ENCODE peak calls at places on chromosomes 7 and 10, in five cellular contexts. One of them, this sample, is unnamed.

GRCh38 chr10:73871295-73871914 is 3.0 kb downstream of the CAMK2G start:
- DNase-seq in mammary epithelial cell: no peak
- DNase-seq in MM.1S: no peak
- DNase-seq in Karpas-422: no peak
- DNase-seq in kidney: no peak
- DNase-seq in this sample: no peak

GRCh38 chr10:74227697-74228424 is 76.8 kb downstream of the ADK start:
- DNase-seq in mammary epithelial cell: peak; percentile 75
- DNase-seq in MM.1S: peak; percentile 42
- DNase-seq in Karpas-422: no peak
- DNase-seq in kidney: no peak
- DNase-seq in this sample: no peak

GRCh38 chr7:29764227-29764626 is 42.1 kb upstream of the WIPF3 start:
- DNase-seq in mammary epithelial cell: no peak
- DNase-seq in MM.1S: no peak
- DNase-seq in Karpas-422: peak; percentile 27
- DNase-seq in kidney: no peak
- DNase-seq in this sample: peak; percentile 20

GRCh38 chr10:129761166-129761565 is 202.9 kb downstream of the EBF3 start:
- DNase-seq in mammary epithelial cell: no peak
- DNase-seq in MM.1S: no peak
- DNase-seq in Karpas-422: no peak
- DNase-seq in kidney: peak; percentile 59
- DNase-seq in this sample: peak; percentile 10

GRCh38 chr10:43211431-43212042 is 55.3 kb downstream of the RASGEF1A start:
- DNase-seq in mammary epithelial cell: no peak
- DNase-seq in MM.1S: no peak
- DNase-seq in Karpas-422: no peak
- DNase-seq in kidney: peak; percentile 35
- DNase-seq in this sample: no peak

GRCh38 chr10:125201791-125202622 is 41.6 kb upstream of the CTBP2 start:
- DNase-seq in mammary epithelial cell: no peak
- DNase-seq in MM.1S: no peak
- DNase-seq in Karpas-422: no peak
- DNase-seq in kidney: no peak
- DNase-seq in this sample: no peak

GRCh38 chr7:142791502-142791901 is 20.7 kb downstream of the PRSS2 start:
- DNase-seq in mammary epithelial cell: no peak
- DNase-seq in MM.1S: no peak
- DNase-seq in Karpas-422: no peak
- DNase-seq in kidney: no peak
- DNase-seq in this sample: no peak

GRCh38 chr7:78438433-78438832 is 639.9 kb downstream of the PHTF2 start:
- DNase-seq in mammary epithelial cell: no peak
- DNase-seq in MM.1S: no peak
- DNase-seq in Karpas-422: no peak
- DNase-seq in kidney: no peak
- DNase-seq in this sample: no peak

GRCh38 chr10:122617476-122618270 is 57.1 kb downstream of the DMBT1 start:
- DNase-seq in mammary epithelial cell: no peak
- DNase-seq in MM.1S: no peak
- DNase-seq in Karpas-422: no peak
- DNase-seq in kidney: no peak
- DNase-seq in this sample: no peak

GRCh38 chr10:125844673-125845300 is 21.4 kb downstream of the BCCIP start:
- DNase-seq in mammary epithelial cell: no peak
- DNase-seq in MM.1S: no peak
- DNase-seq in Karpas-422: no peak
- DNase-seq in kidney: no peak
- DNase-seq in this sample: no peak

GRCh38 chr10:69182005-69182404 is 2.0 kb downstream of the SUPV3L1 start:
- DNase-seq in mammary epithelial cell: no peak
- DNase-seq in MM.1S: no peak
- DNase-seq in Karpas-422: no peak
- DNase-seq in kidney: no peak
- DNase-seq in this sample: no peak

GRCh38 chr7:73451780-73452398 is 18.3 kb downstream of the FZD9 start:
- DNase-seq in mammary epithelial cell: peak; percentile 24
- DNase-seq in MM.1S: peak; percentile 40
- DNase-seq in Karpas-422: peak; percentile 70
- DNase-seq in kidney: no peak
- DNase-seq in this sample: no peak

GRCh38 chr7:5690931-5691461 is 90.5 kb downstream of the RNF216 start:
- DNase-seq in mammary epithelial cell: peak; percentile 56
- DNase-seq in MM.1S: no peak
- DNase-seq in Karpas-422: no peak
- DNase-seq in kidney: peak; percentile 82
- DNase-seq in this sample: no peak

GRCh38 chr7:5691536-5692090 is 89.8 kb downstream of the RNF216 start:
- DNase-seq in mammary epithelial cell: no peak
- DNase-seq in MM.1S: no peak
- DNase-seq in Karpas-422: peak; percentile 63
- DNase-seq in kidney: no peak
- DNase-seq in this sample: no peak

GRCh38 chr7:5689716-5690115 is 91.7 kb downstream of the RNF216 start:
- DNase-seq in mammary epithelial cell: no peak
- DNase-seq in MM.1S: no peak
- DNase-seq in Karpas-422: no peak
- DNase-seq in kidney: no peak
- DNase-seq in this sample: no peak

GRCh38 chr7:5687936-5688673 is 93.4 kb downstream of the RNF216 start:
- DNase-seq in mammary epithelial cell: no peak
- DNase-seq in MM.1S: no peak
- DNase-seq in Karpas-422: no peak
- DNase-seq in kidney: no peak
- DNase-seq in this sample: no peak

DNA sequence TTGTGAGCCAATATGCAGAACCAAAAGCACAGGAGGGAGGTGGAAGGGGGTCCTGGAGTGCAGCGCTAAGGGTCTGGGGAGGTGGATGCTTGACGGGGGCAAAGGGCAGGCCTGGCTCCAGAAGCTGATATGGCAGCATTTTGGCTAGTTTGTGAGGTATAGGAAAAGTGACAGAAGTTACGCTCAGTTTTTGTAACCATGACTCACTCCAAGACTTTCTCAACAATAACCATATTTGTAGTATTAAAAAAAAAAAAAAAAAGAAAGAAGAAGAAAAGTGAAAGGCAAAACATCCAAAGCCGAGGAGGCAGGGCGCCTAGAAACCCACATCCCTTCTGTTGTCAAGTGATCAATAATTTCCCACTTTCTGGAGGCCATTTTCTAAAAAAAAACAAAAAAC is 92.3 kb downstream of the RNF216 start:
- DNase-seq in mammary epithelial cell: no peak
- DNase-seq in MM.1S: no peak
- DNase-seq in Karpas-422: no peak
- DNase-seq in kidney: no peak
- DNase-seq in this sample: no peak
- H3K4me1 ChIP-seq in mammary epithelial cell: peaks cover 47% of the 10 kb centered on the region
- H3K4me1 ChIP-seq in MM.1S: peaks cover 15% of the 10 kb centered on the region
- H3K4me1 ChIP-seq in Karpas-422: peaks cover 66% of the 10 kb centered on the region
- H3K4me1 ChIP-seq in kidney: peaks cover 44% of the 10 kb centered on the region
- H3K4me1 ChIP-seq in this sample: peaks cover 21% of the 10 kb centered on the region

DNA sequence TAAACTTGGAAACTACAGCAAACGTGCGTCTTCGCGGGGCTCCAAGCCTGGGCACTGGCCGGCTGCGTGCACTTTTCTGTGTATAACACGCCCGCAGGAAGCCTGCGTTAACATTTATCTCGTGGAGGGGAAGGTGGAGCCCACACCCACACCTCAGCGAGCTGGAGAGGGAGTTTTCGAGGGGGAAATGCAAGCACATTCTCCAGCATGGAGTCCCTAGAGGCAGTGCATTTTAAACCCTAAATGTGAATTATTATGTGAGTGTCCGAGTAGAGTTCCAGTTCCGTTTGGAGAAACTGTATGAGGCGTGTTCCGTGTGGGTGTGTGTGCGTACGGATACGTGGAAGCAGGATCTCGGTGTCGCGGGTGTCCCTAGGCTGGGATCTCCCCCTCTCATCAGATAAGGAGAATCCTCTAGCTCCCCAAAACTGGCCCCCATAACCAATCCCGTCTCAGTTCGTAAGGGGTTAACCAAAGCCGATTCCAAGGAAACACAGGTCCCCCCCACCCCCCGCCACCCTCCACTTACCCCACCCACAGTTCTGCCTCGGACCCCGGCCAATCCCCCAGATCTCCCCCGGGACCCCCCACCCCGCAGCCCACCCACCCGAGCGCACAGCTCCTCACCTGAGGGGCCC is 403 bp downstream of the CDK6 start:
- DNase-seq in mammary epithelial cell: no peak
- DNase-seq in MM.1S: peak; percentile 36
- DNase-seq in Karpas-422: no peak
- DNase-seq in kidney: peak; percentile 70
- DNase-seq in this sample: peak; percentile 56
- H3K9ac ChIP-seq in mammary epithelial cell: peak overlapping the region; percentile 88
- H3K9ac ChIP-seq in MM.1S: peak overlapping the region; percentile 93
- H3K9ac ChIP-seq in Karpas-422: peak overlapping the region; percentile 72
- H3K9ac ChIP-seq in kidney: peak overlapping the region; percentile 65
- H3K9ac ChIP-seq in this sample: peak overlapping the region; percentile 61

GRCh38 chr10:131829156-131829930 is 71.5 kb upstream of the PPP2R2D start:
- DNase-seq in mammary epithelial cell: no peak
- DNase-seq in MM.1S: no peak
- DNase-seq in Karpas-422: no peak
- DNase-seq in kidney: peak; percentile 53
- DNase-seq in this sample: no peak
- H3K9me3 ChIP-seq in mammary epithelial cell: peaks cover 18% of the 10 kb centered on the region
- H3K9me3 ChIP-seq in MM.1S: no peaks in the 10 kb centered on the region
- H3K9me3 ChIP-seq in Karpas-422: no peaks in the 10 kb centered on the region
- H3K9me3 ChIP-seq in kidney: no peaks in the 10 kb centered on the region
- H3K9me3 ChIP-seq in this sample: no peaks in the 10 kb centered on the region

GRCh38 chr7:28151965-28152364 is 28.6 kb downstream of the JAZF1 start:
- DNase-seq in mammary epithelial cell: peak; percentile 83
- DNase-seq in MM.1S: peak; percentile 81
- DNase-seq in Karpas-422: no peak
- DNase-seq in kidney: no peak
- DNase-seq in this sample: no peak
- H3K4me1 ChIP-seq in mammary epithelial cell: peaks cover 41% of the 10 kb centered on the region
- H3K4me1 ChIP-seq in MM.1S: peaks cover 46% of the 10 kb centered on the region
- H3K4me1 ChIP-seq in Karpas-422: peaks cover 33% of the 10 kb centered on the region
- H3K4me1 ChIP-seq in kidney: no peaks in the 10 kb centered on the region
- H3K4me1 ChIP-seq in this sample: no peaks in the 10 kb centered on the region

GRCh38 chr7:116165717-116166116 is 44.6 kb upstream of the TES start:
- DNase-seq in mammary epithelial cell: no peak
- DNase-seq in MM.1S: no peak
- DNase-seq in Karpas-422: peak; percentile 55
- DNase-seq in kidney: no peak
- DNase-seq in this sample: no peak
- H3K9ac ChIP-seq in mammary epithelial cell: no peak overlapping the region
- H3K9ac ChIP-seq in MM.1S: no peak overlapping the region
- H3K9ac ChIP-seq in Karpas-422: no peak overlapping the region
- H3K9ac ChIP-seq in kidney: no peak overlapping the region
- H3K9ac ChIP-seq in this sample: no peak overlapping the region